ENCODE peak calls at places on chromosomes 7 and 10, in six cellular contexts. J is A549; E is stimulated activated CD4-positive, alpha-beta T cell treated with anti-CD3 and anti-CD28 coated beads, Interleukin-1b, Interleukin-23, amount 100 ng/mL, for 4 hours; I is skeletal muscle cell; U is uterus; V is GM06990. A is an unnamed sample.

GRCh38 chr10:89369142-89370105 is 8.4 kb upstream of the IFIT1B start:
- DNase-seq in J (peak), E (no peak), I (no peak), U (peak), V (no peak), A (no peak)

GRCh38 chr7:1500064-1500807 is 4.0 kb downstream of the INTS1 start:
- DNase-seq in J (no peak), E (no peak), I (no peak), U (no peak), V (no peak), A (no peak)

GRCh38 chr7:101916876-101917275 is 99.5 kb downstream of the CUX1 start:
- DNase-seq in J (no peak), E (no peak), I (no peak), U (no peak), V (no peak), A (no peak)

GRCh38 chr10:235921-236320 is 100.7 kb downstream of the ZMYND11 start:
- DNase-seq in J (no peak), E (no peak), I (no peak), U (no peak), V (no peak), A (no peak)

GRCh38 chr10:60536529-60537114 is 146.9 kb upstream of the ANK3 start:
- DNase-seq in J (peak), E (no peak), I (peak), U (no peak), V (no peak), A (no peak)

GRCh38 chr10:119233123-119233820 is 25.9 kb downstream of the GRK5 start:
- DNase-seq in J (no peak), E (no peak), I (no peak), U (no peak), V (no peak), A (no peak)

GRCh38 chr7:157436763-157437480 is 100.1 kb downstream of the DNAJB6 start:
- DNase-seq in J (no peak), E (no peak), I (no peak), U (no peak), V (no peak), A (no peak)

GRCh38 chr10:126262971-126263370 is 125.3 kb downstream of the ADAM12 start:
- DNase-seq in J (no peak), E (no peak), I (no peak), U (no peak), V (no peak), A (no peak)

GRCh38 chr7:45161138-45161537 is 3.5 kb downstream of the RAMP3 start:
- DNase-seq in J (no peak), E (no peak), I (no peak), U (no peak), V (no peak), A (no peak)

GRCh38 chr7:143407296-143408246 is 1.1 kb downstream of the EPHA1 start:
- DNase-seq in J (no peak), E (no peak), I (no peak), U (peak), V (no peak), A (no peak)

GRCh38 chr7:120053390-120053961 is 219.5 kb upstream of the KCND2 start:
- DNase-seq in J (no peak), E (no peak), I (peak), U (no peak), V (no peak), A (no peak)

GRCh38 chr10:63465293-63466167 is at the start of gene JMJD1C:
- DNase-seq in J (peak), E (peak), I (peak), U (peak), V (peak), A (peak)

GRCh38 chr7:156616269-156617202 is 24.0 kb upstream of the RNF32 start:
- DNase-seq in J (no peak), E (no peak), I (no peak), U (no peak), V (no peak), A (no peak)

GRCh38 chr10:110556993-110557601 is 10.4 kb upstream of the SMC3 start:
- DNase-seq in J (peak), E (peak), I (no peak), U (no peak), V (no peak), A (no peak)

GRCh38 chr7:80640841-80641240 is 2.4 kb downstream of the CD36 start:
- DNase-seq in J (no peak), E (no peak), I (no peak), U (no peak), V (no peak), A (no peak)

GRCh38 chr10:86733260-86733671 is 23.2 kb upstream of the BMPR1A start:
- DNase-seq in J (no peak), E (no peak), I (no peak), U (peak), V (no peak), A (no peak)

GRCh38 chr7:12674861-12675260 is 12.6 kb upstream of the ARL4A start:
- DNase-seq in J (peak), E (no peak), I (peak), U (no peak), V (no peak), A (no peak)

GRCh38 chr10:14106828-14107227 is 223.9 kb downstream of the FRMD4A start:
- DNase-seq in J (no peak), E (no peak), I (no peak), U (no peak), V (no peak), A (no peak)

GRCh38 chr10:31595992-31596391 is 277.0 kb downstream of the ZEB1 start:
- DNase-seq in J (no peak), E (no peak), I (no peak), U (no peak), V (no peak), A (no peak)

GRCh38 chr7:3393862-3394261 is 92.8 kb downstream of the SDK1 start:
- DNase-seq in J (peak), E (no peak), I (no peak), U (no peak), V (no peak), A (no peak)

GRCh38 chr7:55308186-55308929 is 56.8 kb upstream of the LANCL2 start:
- DNase-seq in J (no peak), E (no peak), I (peak), U (no peak), V (no peak), A (no peak)

GRCh38 chr10:7186387-7187032 is 224.3 kb downstream of the SFMBT2 start:
- DNase-seq in J (no peak), E (no peak), I (peak), U (no peak), V (no peak), A (no peak)